ENCODE peak calls at places on chromosome 19, in six cellular contexts. I is OCI-LY7, G is left ventricle myocardium inferior, T is bronchial epithelial cell, O is endodermal cell, N is transverse colon. K is an unnamed sample.

GRCh38 chr19:10553943-10554381 is 10.3 kb downstream of the ATG4D start:
- DNase-seq in I (peak; percentile 82), G (no peak), T (peak; percentile 88), O (no peak), N (peak; percentile 46), K (no peak)

GRCh38 chr19:31350693-31351211 is 1.5 kb upstream of the TSHZ3 start:
- DNase-seq in I (no peak), G (peak; percentile 68), T (no peak), O (peak; percentile 82), N (peak; percentile 41), K (no peak)

GRCh38 chr19:51777570-51778460 is 16.8 kb downstream of the FPR2 start:
- DNase-seq in I (peak; percentile 81), G (peak; percentile 67), T (peak; percentile 70), O (peak; percentile 81), N (peak; percentile 56), K (no peak)

GRCh38 chr19:11747277-11747676 is 8.5 kb upstream of the ZNF823 start:
- DNase-seq in I (no peak), G (no peak), T (no peak), O (no peak), N (no peak), K (no peak)

GRCh38 chr19:18429717-18430416 is 8.1 kb downstream of the ISYNA1 start:
- DNase-seq in I (no peak), G (no peak), T (no peak), O (peak; percentile 70), N (no peak), K (no peak)

GRCh38 chr19:11164879-11165406 is 9.4 kb upstream of the SPC24 start:
- DNase-seq in I (no peak), G (peak; percentile 89), T (no peak), O (no peak), N (peak; percentile 70), K (peak; percentile 97)

GRCh38 chr19:47228937-47229673 is 1.9 kb downstream of the BBC3 start:
- DNase-seq in I (peak; percentile 42), G (no peak), T (no peak), O (peak; percentile 62), N (peak; percentile 29), K (no peak)

GRCh38 chr19:39246951-39247669 is 1.5 kb downstream of the IFNL4 start:
- DNase-seq in I (no peak), G (peak; percentile 29), T (no peak), O (peak; percentile 90), N (peak; percentile 16), K (no peak)

GRCh38 chr19:39262496-39262895 is 5.7 kb upstream of the IFNL2 start:
- DNase-seq in I (no peak), G (no peak), T (no peak), O (no peak), N (no peak), K (no peak)

GRCh38 chr19:10740798-10741197 is 22.9 kb downstream of the DNM2 start:
- DNase-seq in I (no peak), G (no peak), T (no peak), O (no peak), N (no peak), K (no peak)

GRCh38 chr19:38924383-38924782 is 6.2 kb downstream of the SARS2 start:
- DNase-seq in I (no peak), G (no peak), T (no peak), O (peak; percentile 21), N (no peak), K (no peak)

GRCh38 chr19:29789007-29789406 is 22.8 kb upstream of the CCNE1 start:
- DNase-seq in I (no peak), G (no peak), T (no peak), O (no peak), N (no peak), K (no peak)

GRCh38 chr19:50694815-50695145 is 24.8 kb downstream of the SHANK1 start:
- DNase-seq in I (no peak), G (no peak), T (no peak), O (no peak), N (no peak), K (no peak)

GRCh38 chr19:51024924-51025323 is 1.5 kb downstream of the KLK11 start:
- DNase-seq in I (no peak), G (no peak), T (no peak), O (peak; percentile 68), N (no peak), K (no peak)

GRCh38 chr19:1859319-1859718 is 4.1 kb downstream of the KLF16 start:
- DNase-seq in I (no peak), G (no peak), T (no peak), O (peak; percentile 83), N (no peak), K (no peak)

GRCh38 chr19:54464624-54465266 is 1.2 kb upstream of the LENG9 start:
- DNase-seq in I (peak; percentile 94), G (peak; percentile 91), T (peak; percentile 66), O (peak; percentile 97), N (peak; percentile 95), K (peak; percentile 95)

GRCh38 chr19:11692127-11692790 is 46.5 kb downstream of the ZNF823 start:
- DNase-seq in I (no peak), G (no peak), T (no peak), O (no peak), N (no peak), K (no peak)

GRCh38 chr19:670609-671075 is 5.5 kb upstream of the FSTL3 start:
- DNase-seq in I (no peak), G (no peak), T (no peak), O (peak; percentile 82), N (no peak), K (no peak)
- TF ChIP-seq CTCF in I (no peak), G (no peak), T (no peak), O (peak; percentile 59), N (no peak), K (no peak)

GRCh38 chr19:5806905-5807304 is 2.0 kb downstream of the NRTN start:
- DNase-seq in I (no peak), G (no peak), T (no peak), O (no peak), N (no peak), K (no peak)

GRCh38 chr19:5806133-5806489 is 1.2 kb downstream of the NRTN start:
- DNase-seq in I (no peak), G (no peak), T (no peak), O (no peak), N (no peak), K (no peak)

GRCh38 chr19:5803752-5804515 is 933 bp upstream of the NRTN start:
- DNase-seq in I (peak; percentile 93), G (peak; percentile 83), T (peak; percentile 66), O (peak; percentile 99), N (peak; percentile 95), K (no peak)

GRCh38 chr19:5804516-5805464 is at the start of gene NRTN:
- DNase-seq in I (peak; percentile 67), G (no peak), T (no peak), O (peak; percentile 84), N (peak; percentile 67), K (no peak)

DNA sequence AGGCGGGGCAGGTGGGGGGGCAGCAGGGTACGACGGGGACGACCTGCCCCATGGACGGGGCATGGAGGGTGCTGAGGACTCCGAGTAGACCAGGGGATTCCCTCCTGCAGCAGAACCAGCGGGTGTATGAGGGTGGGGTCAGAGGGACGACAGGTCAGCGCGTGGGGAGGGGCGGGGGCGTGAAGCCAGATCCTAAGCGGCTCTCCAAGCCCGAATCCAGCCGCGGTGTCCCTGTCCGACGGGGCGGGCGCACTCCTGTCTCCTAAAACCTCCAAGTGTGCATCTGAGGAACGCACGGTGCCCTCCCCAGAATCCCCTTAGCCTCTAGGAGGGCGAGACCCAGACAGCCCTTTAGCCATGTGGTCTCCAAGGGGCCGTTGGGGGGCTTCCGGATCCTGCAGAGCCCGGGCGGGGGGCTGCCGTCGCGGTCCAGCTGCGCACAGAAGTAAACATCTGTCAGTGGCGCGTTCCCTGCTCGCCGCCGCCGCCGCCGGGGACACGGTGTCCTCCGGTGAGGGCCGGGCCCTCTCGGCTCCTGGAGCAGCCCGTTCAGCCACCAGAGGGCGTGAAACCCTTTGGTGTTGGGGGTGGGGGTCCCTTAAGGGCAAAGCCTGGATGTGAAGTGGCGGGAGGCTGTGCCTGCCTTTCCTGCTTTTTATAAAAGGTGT is 732 bp downstream of the NRTN start:
- DNase-seq in I (peak; percentile 80), G (peak; percentile 61), T (no peak), O (peak; percentile 97), N (peak; percentile 87), K (no peak)
- H3K4me3 ChIP-seq in I (peak overlapping the region; percentile 42), G (peak overlapping the region; percentile 65), T (no peak overlapping the region), O (peak overlapping the region; percentile 69), N (peak overlapping the region; percentile 35), K (peak overlapping the region; percentile 53)

GRCh38 chr19:45769821-45770191 is 754 bp upstream of the SIX5 start:
- DNase-seq in I (peak; percentile 70), G (no peak), T (peak; percentile 16), O (no peak), N (peak; percentile 65), K (no peak)

GRCh38 chr19:45770192-45771101 is 1.4 kb upstream of the SIX5 start:
- DNase-seq in I (peak; percentile 97), G (peak; percentile 97), T (peak; percentile 93), O (peak; percentile 99), N (peak; percentile 97), K (peak; percentile 99)

GRCh38 chr19:45767881-45768643 is 990 bp downstream of the SIX5 start:
- DNase-seq in I (peak; percentile 21), G (peak; percentile 76), T (peak; percentile 40), O (peak; percentile 85), N (peak; percentile 70), K (no peak)

GRCh38 chr19:45768644-45769053 is 403 bp downstream of the SIX5 start:
- DNase-seq in I (peak; percentile 64), G (peak; percentile 63), T (no peak), O (peak; percentile 81), N (peak; percentile 50), K (no peak)

DNA sequence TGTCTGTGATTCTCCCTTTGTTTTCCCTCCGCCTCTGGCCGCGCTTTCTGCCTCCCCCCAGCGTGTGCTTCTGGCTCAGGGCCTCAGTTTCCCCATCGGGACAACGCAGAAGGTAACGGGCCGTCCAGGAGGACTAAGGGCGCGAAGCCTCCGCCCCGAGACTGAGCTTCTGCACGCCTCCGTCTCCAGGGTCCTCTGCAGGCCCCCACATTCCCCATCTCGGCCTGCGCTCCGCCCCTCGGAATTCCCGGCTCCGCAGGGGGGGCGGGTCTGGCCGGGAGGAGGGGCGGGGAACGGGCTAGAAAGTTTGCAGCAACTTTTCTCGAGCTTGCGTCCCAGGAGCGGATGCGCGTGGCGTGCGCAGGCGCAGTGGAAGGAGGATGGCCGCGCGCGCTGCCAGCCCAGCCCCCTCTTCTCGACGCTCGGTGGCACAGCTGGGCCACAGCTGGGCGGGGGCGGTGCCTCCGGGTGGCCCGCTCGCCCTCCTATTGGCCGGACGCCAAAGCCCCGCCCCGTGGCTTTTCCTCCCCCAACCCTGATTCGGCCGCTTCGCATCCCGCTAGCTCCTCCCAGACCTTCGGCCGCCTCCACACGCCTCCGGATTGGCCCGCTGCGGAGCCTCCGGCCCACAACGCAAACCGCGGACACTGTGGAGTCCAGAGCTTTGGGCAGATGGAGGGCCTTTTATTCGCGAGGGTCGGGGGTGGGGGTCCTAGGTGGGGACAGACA is at the start of gene SIX5:
- DNase-seq in I (peak; percentile 99), G (peak; percentile 99), T (peak; percentile 89), O (peak; percentile 99), N (peak; percentile 99), K (peak; percentile 98)
- TF ChIP-seq CTCF in I (no peak), G (no peak), T (no peak), O (no peak), N (no peak), K (no peak)

DNA sequence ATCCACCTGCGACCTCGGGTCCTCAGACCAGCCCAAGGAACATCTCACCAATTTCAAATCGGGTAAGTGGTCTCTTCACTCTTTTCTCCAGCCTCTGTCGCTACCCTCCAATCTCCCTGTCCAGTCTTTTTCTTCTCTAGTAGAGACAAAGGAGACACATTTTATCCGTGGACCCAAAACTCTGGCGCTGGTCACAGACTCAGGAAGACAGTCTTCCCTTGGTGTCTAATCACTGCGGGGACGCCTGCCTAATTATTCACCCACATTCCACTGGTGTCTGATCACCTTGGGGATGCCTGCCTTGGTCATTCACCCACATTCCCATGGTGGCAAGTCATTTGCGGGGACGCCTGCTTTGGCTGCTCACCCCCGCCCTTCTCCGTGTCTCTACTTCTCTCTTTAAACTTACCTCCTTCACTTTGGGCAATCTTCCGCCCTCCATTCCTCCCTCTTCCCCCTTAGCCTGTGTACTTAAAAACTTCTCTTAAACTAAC is 13.9 kb upstream of the OR10H1 start:
- DNase-seq in I (no peak), G (no peak), T (peak; percentile 22), O (no peak), N (no peak), K (no peak)
- H3K4me3 ChIP-seq in I (no peak overlapping the region), G (no peak overlapping the region), T (no peak overlapping the region), O (no peak overlapping the region), N (no peak overlapping the region), K (no peak overlapping the region)

K was measured in coronary artery.